ENCODE peak calls at places on chromosomes 7 and 10, in ten cellular contexts. W is stomach, H is thoracic aorta, U is colonic mucosa, Q is HCT116, L is IMR-90, F is tibial artery, D is AG04450, T is PC-9, J is esophagus squamous epithelium. A is an unnamed sample.

GRCh38 chr7:19066109-19066508 is 51.3 kb downstream of the TWIST1 start:
- DNase-seq in D (no peak), H (no peak), J (no peak), T (no peak), Q (no peak), L (peak), F (no peak), W (no peak), U (no peak), A (no peak)

GRCh38 chr10:96299383-96299782 is 4.9 kb upstream of the DNTT start:
- DNase-seq in U (no peak), D (no peak), Q (no peak), H (no peak), J (no peak), L (no peak), W (peak), F (no peak), T (no peak), A (no peak)

GRCh38 chr7:48173983-48174382 is 2.7 kb downstream of the ABCA13 start:
- DNase-seq in H (no peak), T (no peak), D (no peak), L (peak), W (no peak), Q (no peak), U (no peak), F (no peak), J (no peak), A (no peak)

GRCh38 chr7:128705891-128706333 is 33.2 kb upstream of the CALU start:
- DNase-seq in F (no peak), T (no peak), D (no peak), L (peak), Q (no peak), J (no peak), H (no peak), U (no peak), W (no peak), A (no peak)

GRCh38 chr10:44245601-44245938 is 139.3 kb downstream of the CXCL12 start:
- DNase-seq in F (no peak), W (no peak), T (no peak), H (no peak), Q (no peak), U (no peak), D (peak), J (no peak), L (peak), A (no peak)

GRCh38 chr10:102869290-102870198 is at the start of gene AS3MT:
- DNase-seq in H (no peak), F (no peak), L (no peak), U (peak), D (no peak), W (no peak), T (peak), J (no peak), Q (no peak), A (peak)

GRCh38 chr10:23534328-23534727 is 95.5 kb downstream of the OTUD1 start:
- DNase-seq in T (no peak), U (no peak), J (no peak), D (no peak), Q (no peak), H (no peak), F (no peak), L (no peak), W (no peak), A (no peak)

GRCh38 chr10:116765549-116766162 is 23.3 kb upstream of the HSPA12A start:
- DNase-seq in H (no peak), L (no peak), W (no peak), F (no peak), D (no peak), Q (peak), U (peak), T (no peak), J (no peak), A (no peak)

GRCh38 chr10:119305860-119306513 is 98.6 kb downstream of the GRK5 start:
- DNase-seq in Q (peak), L (peak), F (peak), T (peak), W (peak), H (peak), J (peak), D (peak), U (peak), A (no peak)

GRCh38 chr7:155344618-155345433 is 47.1 kb downstream of the INSIG1 start:
- DNase-seq in J (no peak), Q (peak), U (peak), T (peak), H (peak), L (peak), W (peak), D (peak), F (peak), A (peak)

GRCh38 chr7:121313793-121314676 is 14.8 kb upstream of the WNT16 start:
- DNase-seq in J (no peak), F (no peak), L (no peak), T (no peak), Q (peak), H (no peak), W (no peak), D (no peak), U (peak), A (no peak)

GRCh38 chr10:43140414-43140813 is 2.2 kb downstream of the CSGALNACT2 start:
- DNase-seq in J (no peak), U (no peak), W (no peak), H (no peak), D (peak), Q (no peak), T (no peak), L (peak), F (no peak), A (no peak)

GRCh38 chr10:80356563-80356999 is at the start of the genes DYDC1 and DYDC2:
- DNase-seq in W (peak), F (no peak), T (no peak), L (no peak), Q (no peak), H (no peak), U (peak), J (no peak), D (no peak), A (peak)

GRCh38 chr10:97222346-97222961 is 36.7 kb upstream of the SLIT1 start:
- DNase-seq in Q (no peak), L (no peak), J (no peak), W (no peak), H (no peak), U (no peak), D (no peak), T (no peak), F (no peak), A (peak)

GRCh38 chr10:44347609-44348400 is 37.1 kb downstream of the CXCL12 start:
- DNase-seq in L (no peak), U (no peak), J (no peak), Q (no peak), D (no peak), H (no peak), T (no peak), F (no peak), W (no peak), A (no peak)

GRCh38 chr7:142626420-142627035 is 122.7 kb upstream of the PRSS1 start:
- DNase-seq in T (no peak), L (peak), Q (peak), H (no peak), F (peak), D (no peak), J (no peak), W (peak), U (peak), A (peak)

GRCh38 chr10:85642082-85642420 is 724.5 kb downstream of the GRID1 start:
- DNase-seq in U (no peak), L (no peak), W (no peak), T (peak), F (no peak), Q (no peak), D (no peak), J (no peak), H (no peak), A (no peak)

GRCh38 chr7:114405427-114405826 is 9.2 kb upstream of the FOXP2 start:
- DNase-seq in Q (peak), D (no peak), T (no peak), W (no peak), J (no peak), L (no peak), H (no peak), U (no peak), F (no peak), A (no peak)

GRCh38 chr7:156547884-156548561 is 92.6 kb upstream of the RNF32 start:
- DNase-seq in F (no peak), H (no peak), W (no peak), Q (no peak), U (no peak), L (no peak), D (no peak), T (no peak), J (no peak), A (no peak)

GRCh38 chr7:12062062-12062461 is 149.0 kb upstream of the TMEM106B start:
- DNase-seq in L (no peak), H (no peak), U (no peak), T (no peak), Q (no peak), F (no peak), D (no peak), W (no peak), J (no peak), A (no peak)
- TF ChIP-seq CTCF in L (peak), H (no peak), U (peak), T (peak), Q (peak), F (no peak), D (no peak), W (no peak), J (no peak), A (no peak)

GRCh38 chr10:132452216-132452650 is 55.2 kb downstream of the PWWP2B start:
- DNase-seq in F (no peak), D (no peak), Q (no peak), U (no peak), L (no peak), H (no peak), W (no peak), T (no peak), J (no peak), A (peak)

GRCh38 chr10:132454296-132455198 is 57.5 kb downstream of the PWWP2B start:
- DNase-seq in D (no peak), J (no peak), F (no peak), T (no peak), U (no peak), W (no peak), L (no peak), H (no peak), Q (no peak), A (no peak)

GRCh38 chr10:132451506-132452215 is 54.7 kb downstream of the PWWP2B start:
- DNase-seq in Q (no peak), J (no peak), F (no peak), H (no peak), W (peak), U (peak), D (no peak), L (no peak), T (no peak), A (peak)

GRCh38 chr10:132452651-132453469 is 55.9 kb downstream of the PWWP2B start:
- DNase-seq in U (peak), L (peak), H (no peak), J (no peak), F (peak), T (peak), Q (no peak), D (peak), W (peak), A (peak)

DNA sequence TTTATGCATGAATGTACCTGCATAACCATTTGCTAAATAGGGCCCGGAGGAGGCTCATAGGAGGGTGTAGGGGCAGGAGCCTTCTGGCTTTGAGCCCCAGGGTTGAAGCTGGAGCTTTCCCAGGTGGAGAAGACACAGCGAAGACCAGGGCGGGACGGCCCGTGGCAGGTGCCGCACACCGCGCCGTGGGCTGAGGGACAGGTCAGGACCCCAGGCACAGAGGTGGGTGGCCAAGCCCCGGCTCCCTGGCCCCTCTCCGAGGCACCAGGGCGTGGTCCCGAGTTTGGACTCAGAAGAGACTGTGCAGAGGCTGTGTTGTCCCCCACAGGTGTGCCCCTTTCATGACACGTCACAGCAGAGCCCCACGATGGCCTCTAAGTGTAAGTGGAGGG is 56.5 kb downstream of the PWWP2B start:
- DNase-seq in T (no peak), U (no peak), W (no peak), J (no peak), L (no peak), D (no peak), Q (no peak), F (no peak), H (no peak), A (no peak)
- TF ChIP-seq CTCF in T (peak), U (no peak), W (no peak), J (no peak), L (no peak), D (no peak), Q (no peak), F (no peak), H (peak), A (no peak)

DNA sequence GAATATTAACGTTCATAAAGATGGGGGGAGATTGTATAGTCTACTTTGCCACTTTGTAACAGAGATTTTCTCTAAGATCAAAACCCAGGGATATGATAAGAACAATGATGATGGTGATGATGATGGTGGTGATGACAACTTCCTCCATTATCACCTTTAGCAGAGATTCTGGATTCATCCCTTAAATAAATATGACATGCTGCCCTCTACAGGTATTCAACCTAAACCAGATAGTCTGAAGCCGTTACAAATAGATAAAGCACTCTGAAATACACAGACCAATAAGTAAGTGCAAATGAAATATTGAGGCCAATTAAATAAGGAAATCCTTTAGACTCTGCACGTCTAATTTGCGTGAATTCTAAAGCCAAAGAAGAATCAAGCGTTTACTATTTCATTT is 211.5 kb downstream of the CREB5 start:
- DNase-seq in J (no peak), W (no peak), F (no peak), H (no peak), U (no peak), L (no peak), D (no peak), Q (peak), T (no peak), A (no peak)
- TF ChIP-seq CTCF in J (peak), W (no peak), F (no peak), H (no peak), U (no peak), L (no peak), D (peak), Q (peak), T (peak), A (peak)

DNA sequence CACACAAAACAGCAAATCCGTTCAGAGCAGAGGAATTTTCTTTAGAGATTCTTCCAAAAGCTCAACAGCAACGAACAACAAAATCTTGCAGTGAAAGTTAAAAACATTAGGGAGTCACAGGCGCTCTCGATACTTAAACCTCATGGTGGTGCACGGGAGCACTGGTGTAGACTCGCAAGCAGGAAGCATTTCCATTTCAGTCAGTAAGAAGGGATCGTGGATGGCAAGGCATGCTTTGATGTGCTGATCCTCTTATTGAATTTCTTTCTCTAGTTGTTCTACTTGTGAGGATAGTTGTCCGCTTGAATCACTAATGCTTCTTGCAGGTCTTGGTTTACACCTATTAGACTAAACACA is 264.7 kb downstream of the SKIDA1 start:
- DNase-seq in W (no peak), J (no peak), U (no peak), H (no peak), D (no peak), T (no peak), L (no peak), F (no peak), Q (no peak), A (no peak)
- TF ChIP-seq CTCF in W (no peak), J (no peak), U (no peak), H (no peak), D (no peak), T (no peak), L (no peak), F (no peak), Q (no peak), A (no peak)

A was measured in nephron progenitor cell.